ENCODE peak calls at places on chromosomes 2 and 18, in ten cellular contexts. B is right lobe of liver, W is left ventricle myocardium inferior, T is fibroblast of lung, M is thoracic aorta, F is heart right ventricle, N is neural progenitor cell, L is mammary epithelial cell, P is colonic mucosa, U is esophagus squamous epithelium. I is an unnamed sample.

GRCh38 chr2:172889767-172890430 is 154.3 kb downstream of the RAPGEF4 start:
- DNase-seq in F (no peak), T (no peak), U (no peak), W (no peak), P (no peak), L (no peak), M (no peak), N (no peak), B (no peak), I (no peak)

GRCh38 chr2:204491528-204491927 is 53.7 kb upstream of the PARD3B start:
- DNase-seq in T (peak), M (no peak), L (peak), N (no peak), U (no peak), P (no peak), B (no peak), W (no peak), F (no peak), I (no peak)

GRCh38 chr18:57915848-57916596 is 112.9 kb upstream of the ATP8B1 start:
- DNase-seq in T (no peak), B (no peak), W (no peak), U (no peak), N (peak), L (no peak), F (no peak), M (no peak), P (peak), I (no peak)

GRCh38 chr2:53787911-53788289 is 1.1 kb downstream of the ERLEC1 start:
- DNase-seq in T (no peak), B (no peak), U (no peak), P (no peak), M (no peak), F (no peak), N (no peak), L (peak), W (no peak), I (no peak)

GRCh38 chr2:26460613-26461031 is 17.3 kb downstream of the OTOF start:
- DNase-seq in W (no peak), F (no peak), N (no peak), L (no peak), P (no peak), M (no peak), B (peak), U (no peak), T (no peak), I (no peak)

GRCh38 chr2:171244466-171244969 is 83.8 kb upstream of the TLK1 start:
- DNase-seq in W (no peak), B (no peak), U (no peak), P (no peak), N (no peak), F (no peak), L (peak), M (no peak), T (peak), I (peak)

GRCh38 chr2:207230261-207231105 is 64.7 kb upstream of the KLF7 start:
- DNase-seq in L (no peak), N (peak), B (no peak), W (no peak), U (no peak), T (no peak), M (no peak), P (no peak), F (no peak), I (no peak)

GRCh38 chr2:172098650-172099471 is 3.8 kb downstream of the DLX2 start:
- DNase-seq in T (peak), L (peak), N (peak), B (no peak), F (no peak), U (no peak), M (no peak), W (no peak), P (no peak), I (no peak)

GRCh38 chr18:79772108-79772864 is 25.5 kb upstream of the KCNG2 start:
- DNase-seq in T (no peak), U (no peak), L (no peak), M (no peak), W (no peak), B (peak), P (no peak), F (no peak), N (no peak), I (no peak)

GRCh38 chr2:220147590-220147989 is 520.2 kb downstream of the SLC4A3 start:
- DNase-seq in N (no peak), U (no peak), M (no peak), F (no peak), L (peak), B (no peak), W (no peak), T (peak), P (no peak), I (no peak)

GRCh38 chr2:105297211-105297610 is 32.3 kb downstream of the TGFBRAP1 start:
- DNase-seq in W (no peak), P (no peak), M (no peak), L (no peak), T (no peak), U (no peak), F (no peak), N (no peak), B (no peak), I (no peak)

GRCh38 chr18:13576598-13576997 is 149.8 kb downstream of the FAM210A start:
- DNase-seq in W (no peak), F (no peak), U (no peak), B (no peak), P (no peak), M (no peak), L (no peak), T (no peak), N (no peak), I (no peak)

GRCh38 chr2:26961603-26962184 is 8.7 kb upstream of the MAPRE3 start:
- DNase-seq in U (no peak), B (peak), N (peak), L (peak), P (peak), T (peak), M (no peak), W (peak), F (peak), I (peak)

GRCh38 chr2:232632904-232633412 is 446 bp upstream of the EFHD1 start:
- DNase-seq in T (peak), L (no peak), M (no peak), F (peak), W (peak), B (peak), U (no peak), N (peak), P (no peak), I (no peak)
- H3K4me3 ChIP-seq in T (peak), L (peak), M (peak), F (peak), W (peak), B (peak), U (peak), N (peak), P (peak), I (peak)

GRCh38 chr2:233361298-233361697 is 7.0 kb downstream of the DGKD start:
- DNase-seq in L (no peak), P (no peak), U (no peak), T (no peak), F (no peak), M (no peak), B (no peak), N (no peak), W (no peak), I (no peak)

GRCh38 chr2:233365861-233366520 is 11.7 kb downstream of the DGKD start:
- DNase-seq in T (no peak), N (no peak), W (no peak), M (no peak), B (no peak), U (no peak), P (no peak), F (no peak), L (no peak), I (no peak)

GRCh38 chr2:233360771-233361176 is 6.5 kb downstream of the DGKD start:
- DNase-seq in T (no peak), L (no peak), B (no peak), U (no peak), W (no peak), F (no peak), M (no peak), N (peak), P (no peak), I (no peak)

GRCh38 chr2:233362742-233363141 is 8.4 kb downstream of the DGKD start:
- DNase-seq in U (no peak), B (no peak), P (no peak), M (no peak), T (no peak), L (no peak), N (no peak), F (no peak), W (no peak), I (no peak)

GRCh38 chr2:233363744-233364235 is 9.5 kb downstream of the DGKD start:
- DNase-seq in U (no peak), M (no peak), F (no peak), N (no peak), B (no peak), T (no peak), L (no peak), W (no peak), P (no peak), I (no peak)
- H3K27ac ChIP-seq in U (no peak), M (no peak), F (no peak), N (no peak), B (no peak), T (no peak), L (no peak), W (no peak), P (no peak), I (no peak)

GRCh38 chr2:11072550-11072949 is 82.7 kb upstream of the SLC66A3 start:
- DNase-seq in W (no peak), B (no peak), L (no peak), M (no peak), P (no peak), N (no peak), F (no peak), U (no peak), T (no peak), I (no peak)
- TF ChIP-seq CTCF in W (no peak), B (no peak), L (no peak), M (no peak), P (no peak), N (no peak), F (no peak), U (no peak), T (no peak), I (no peak)

GRCh38 chr2:235745597-235745996 is 251.8 kb downstream of the AGAP1 start:
- DNase-seq in U (no peak), W (no peak), M (no peak), L (peak), P (no peak), F (no peak), T (peak), B (no peak), N (no peak), I (no peak)

GRCh38 chr2:235749121-235749780 is 255.4 kb downstream of the AGAP1 start:
- DNase-seq in B (no peak), F (no peak), M (no peak), N (no peak), W (no peak), U (no peak), P (no peak), L (no peak), T (peak), I (peak)

GRCh38 chr2:235746257-235746934 is 252.6 kb downstream of the AGAP1 start:
- DNase-seq in N (peak), L (peak), F (no peak), W (no peak), U (no peak), T (peak), P (peak), B (peak), M (no peak), I (peak)

GRCh38 chr2:235747001-235747867 is 253.4 kb downstream of the AGAP1 start:
- DNase-seq in T (no peak), W (no peak), L (no peak), P (no peak), M (no peak), N (peak), U (no peak), F (no peak), B (no peak), I (no peak)

GRCh38 chr2:235747868-235748144 is 254.0 kb downstream of the AGAP1 start:
- DNase-seq in N (no peak), W (no peak), U (no peak), F (no peak), L (peak), P (peak), M (no peak), B (peak), T (no peak), I (no peak)
- H3K4me3 ChIP-seq in N (no peak), W (no peak), U (no peak), F (no peak), L (no peak), P (no peak), M (no peak), B (no peak), T (no peak), I (no peak)

GRCh38 chr2:9752441-9753275 is 90.6 kb upstream of the TAF1B start:
- DNase-seq in F (no peak), U (no peak), B (no peak), P (no peak), M (peak), L (peak), N (no peak), W (no peak), T (peak), I (peak)
- H3K27ac ChIP-seq in F (no peak), U (peak), B (no peak), P (no peak), M (no peak), L (peak), N (no peak), W (no peak), T (peak), I (peak)

GRCh38 chr18:6211174-6211504 is 203.6 kb downstream of the L3MBTL4 start:
- DNase-seq in F (no peak), B (no peak), N (no peak), W (no peak), L (no peak), U (no peak), T (no peak), M (no peak), P (no peak), I (no peak)

GRCh38 chr18:6205706-6206105 is 209.0 kb downstream of the L3MBTL4 start:
- DNase-seq in F (no peak), B (no peak), M (no peak), W (no peak), T (peak), U (no peak), P (no peak), L (no peak), N (no peak), I (peak)

GRCh38 chr18:6207119-6207518 is 207.6 kb downstream of the L3MBTL4 start:
- DNase-seq in M (no peak), T (no peak), W (no peak), L (no peak), B (no peak), F (no peak), U (no peak), N (no peak), P (no peak), I (no peak)

GRCh38 chr18:6210349-6211173 is 204.2 kb downstream of the L3MBTL4 start:
- DNase-seq in W (no peak), B (no peak), F (no peak), M (no peak), U (no peak), T (no peak), L (no peak), N (no peak), P (no peak), I (no peak)

GRCh38 chr18:6207941-6208340 is 206.8 kb downstream of the L3MBTL4 start:
- DNase-seq in N (no peak), M (no peak), P (no peak), T (no peak), W (no peak), L (no peak), U (no peak), B (no peak), F (no peak), I (no peak)
- TF ChIP-seq CTCF in N (no peak), M (no peak), P (no peak), T (no peak), W (no peak), L (no peak), U (no peak), B (no peak), F (no peak), I (no peak)

GRCh38 chr2:160064916-160065315 is 2.5 kb upstream of the PLA2R1 start:
- DNase-seq in M (no peak), U (no peak), B (no peak), W (no peak), P (no peak), F (no peak), L (no peak), N (no peak), T (no peak), I (no peak)

GRCh38 chr2:160061533-160062282 is 707 bp downstream of the PLA2R1 start:
- DNase-seq in L (no peak), U (no peak), M (no peak), P (peak), B (no peak), T (no peak), N (no peak), W (peak), F (peak), I (no peak)

GRCh38 chr2:160062283-160063005 is at the start of gene PLA2R1:
- DNase-seq in B (no peak), F (peak), U (no peak), M (no peak), W (peak), T (peak), N (peak), L (peak), P (peak), I (no peak)

GRCh38 chr2:160063895-160064577 is 1.6 kb upstream of the PLA2R1 start:
- DNase-seq in P (no peak), L (no peak), B (no peak), T (no peak), F (no peak), M (no peak), U (no peak), N (no peak), W (no peak), I (no peak)

DNA sequence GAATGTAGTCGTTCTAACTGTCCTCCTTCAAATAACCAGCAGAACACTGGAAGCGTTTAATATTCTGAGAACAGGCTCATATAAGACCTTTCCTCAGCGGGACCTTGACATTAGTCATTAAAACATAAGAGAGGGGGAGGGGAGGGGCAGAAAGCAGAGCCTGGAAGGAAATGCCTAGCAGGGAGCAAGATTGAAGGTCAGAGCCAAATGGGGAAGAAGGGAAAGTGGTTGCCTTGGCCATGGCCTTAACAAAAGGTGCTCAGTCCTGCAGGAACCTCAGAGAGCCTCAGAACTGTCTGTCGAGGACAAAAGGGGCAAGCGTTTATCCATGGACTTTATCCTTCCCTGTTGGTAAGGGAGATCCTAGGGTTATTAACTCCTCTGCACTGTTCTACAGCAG is 851 bp upstream of the PLA2R1 start:
- DNase-seq in N (no peak), U (no peak), M (no peak), L (no peak), T (no peak), F (no peak), W (no peak), P (no peak), B (no peak), I (no peak)
- H3K4me3 ChIP-seq in N (peak), U (peak), M (peak), L (no peak), T (peak), F (no peak), W (peak), P (no peak), B (no peak), I (no peak)

DNA sequence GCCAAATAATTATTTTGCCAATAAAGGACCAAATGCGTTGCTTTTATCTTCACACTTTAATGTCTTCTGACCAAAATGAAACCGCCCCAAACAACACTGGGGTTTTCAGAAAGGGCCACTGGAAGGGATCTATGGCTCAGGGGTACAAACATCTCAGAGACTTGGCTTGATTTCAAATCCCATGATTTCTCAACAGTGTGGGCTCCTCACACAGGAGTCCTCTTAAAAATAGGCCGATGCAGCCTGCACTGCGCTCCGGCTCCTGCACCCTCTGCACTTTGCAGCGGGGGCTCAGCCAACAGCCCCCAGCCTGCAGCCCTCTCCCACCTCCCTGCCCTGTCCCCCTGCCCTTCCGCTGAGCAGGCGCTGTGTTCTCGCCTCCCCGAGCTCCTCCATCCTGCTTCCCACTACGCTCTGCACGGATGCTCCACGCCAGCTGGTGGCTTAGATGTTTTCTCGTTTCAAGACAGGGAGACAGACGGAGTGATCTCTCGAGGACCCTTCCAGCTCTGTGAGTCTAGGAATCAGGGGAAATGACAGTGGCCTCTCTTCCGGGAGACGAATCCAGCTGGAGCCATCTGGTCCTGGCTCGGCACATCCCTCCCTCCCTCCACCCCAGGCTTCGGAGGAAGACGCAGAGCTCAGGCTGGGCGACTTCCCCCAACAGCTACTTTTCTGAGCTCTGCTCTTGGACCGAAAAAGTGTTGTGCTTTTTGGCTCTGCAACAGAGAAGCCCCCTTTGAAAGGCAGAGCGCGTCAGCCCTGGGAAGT is 71.4 kb downstream of the KCNF1 start:
- DNase-seq in N (no peak), W (peak), T (no peak), L (no peak), F (peak), B (peak), U (no peak), P (peak), M (no peak), I (no peak)
- H3K27ac ChIP-seq in N (no peak), W (peak), T (no peak), L (no peak), F (peak), B (no peak), U (no peak), P (peak), M (no peak), I (no peak)

GRCh38 chr2:66446924-66447323 is 12.0 kb downstream of the MEIS1 start:
- DNase-seq in B (no peak), U (no peak), T (no peak), W (no peak), P (no peak), N (no peak), F (no peak), M (no peak), L (no peak), I (no peak)

GRCh38 chr2:66445781-66446177 is 10.9 kb downstream of the MEIS1 start:
- DNase-seq in B (no peak), N (peak), P (no peak), F (peak), U (no peak), L (no peak), T (no peak), W (no peak), M (no peak), I (no peak)

GRCh38 chr2:66446178-66446860 is 11.4 kb downstream of the MEIS1 start:
- DNase-seq in W (peak), M (no peak), L (no peak), N (peak), U (no peak), B (no peak), T (peak), F (peak), P (no peak), I (no peak)

GRCh38 chr2:66443977-66444855 is 9.3 kb downstream of the MEIS1 start:
- DNase-seq in L (no peak), M (no peak), T (no peak), F (peak), W (no peak), N (peak), P (no peak), U (no peak), B (no peak), I (no peak)

GRCh38 chr2:66445076-66445724 is 10.3 kb downstream of the MEIS1 start:
- DNase-seq in N (peak), M (no peak), B (no peak), F (peak), P (no peak), T (peak), U (no peak), W (no peak), L (no peak), I (no peak)
- TF ChIP-seq CTCF in N (peak), M (peak), B (no peak), F (peak), P (no peak), T (no peak), U (no peak), W (peak), L (no peak), I (peak)